ENCODE peak calls at places on chromosome 16, in ten cellular contexts. One of them, this sample, is unnamed.

GRCh38 chr16:5903153-5903552 is 805.6 kb upstream of the EEF2KMT start:
- DNase-seq in activated T-cell treated with anti-CD3 and anti-CD28 coated beads, Interleukin-2, amount 50 U/mL, for 1 hour: no peak
- DNase-seq in EL: no peak
- DNase-seq in ELF-1: no peak
- DNase-seq in globus pallidus: no peak
- DNase-seq in stimulated activated CD8-positive, alpha-beta memory T cell treated with anti-CD3 and anti-CD28 coated beads, Interleukin-12 subunit alpha, Interleukin-12 subunit beta, amount 100 ng/mL, for 1 hour: no peak
- DNase-seq in RWPE1: no peak
- DNase-seq in iris pigment epithelial cell: peak
- DNase-seq in left ventricle myocardium superior: no peak
- DNase-seq in astrocyte of the cerebellum: no peak
- DNase-seq in this sample: no peak

GRCh38 chr16:47732122-47732805 is 271.1 kb downstream of the PHKB start:
- DNase-seq in activated T-cell treated with anti-CD3 and anti-CD28 coated beads, Interleukin-2, amount 50 U/mL, for 1 hour: no peak
- DNase-seq in EL: peak
- DNase-seq in ELF-1: no peak
- DNase-seq in globus pallidus: no peak
- DNase-seq in stimulated activated CD8-positive, alpha-beta memory T cell treated with anti-CD3 and anti-CD28 coated beads, Interleukin-12 subunit alpha, Interleukin-12 subunit beta, amount 100 ng/mL, for 1 hour: no peak
- DNase-seq in RWPE1: peak
- DNase-seq in iris pigment epithelial cell: peak
- DNase-seq in left ventricle myocardium superior: no peak
- DNase-seq in astrocyte of the cerebellum: peak
- DNase-seq in this sample: no peak

GRCh38 chr16:47731252-47731651 is 270.1 kb downstream of the PHKB start:
- DNase-seq in activated T-cell treated with anti-CD3 and anti-CD28 coated beads, Interleukin-2, amount 50 U/mL, for 1 hour: no peak
- DNase-seq in EL: peak
- DNase-seq in ELF-1: no peak
- DNase-seq in globus pallidus: no peak
- DNase-seq in stimulated activated CD8-positive, alpha-beta memory T cell treated with anti-CD3 and anti-CD28 coated beads, Interleukin-12 subunit alpha, Interleukin-12 subunit beta, amount 100 ng/mL, for 1 hour: no peak
- DNase-seq in RWPE1: no peak
- DNase-seq in iris pigment epithelial cell: peak
- DNase-seq in left ventricle myocardium superior: no peak
- DNase-seq in astrocyte of the cerebellum: peak
- DNase-seq in this sample: no peak

GRCh38 chr16:72051818-72052217 is 2.5 kb upstream of the HP start:
- DNase-seq in activated T-cell treated with anti-CD3 and anti-CD28 coated beads, Interleukin-2, amount 50 U/mL, for 1 hour: no peak
- DNase-seq in EL: no peak
- DNase-seq in ELF-1: no peak
- DNase-seq in globus pallidus: no peak
- DNase-seq in stimulated activated CD8-positive, alpha-beta memory T cell treated with anti-CD3 and anti-CD28 coated beads, Interleukin-12 subunit alpha, Interleukin-12 subunit beta, amount 100 ng/mL, for 1 hour: no peak
- DNase-seq in RWPE1: no peak
- DNase-seq in iris pigment epithelial cell: no peak
- DNase-seq in left ventricle myocardium superior: no peak
- DNase-seq in astrocyte of the cerebellum: no peak
- DNase-seq in this sample: no peak

GRCh38 chr16:67190041-67190440 is at the start of gene EXOC3L1:
- DNase-seq in activated T-cell treated with anti-CD3 and anti-CD28 coated beads, Interleukin-2, amount 50 U/mL, for 1 hour: no peak
- DNase-seq in EL: no peak
- DNase-seq in ELF-1: no peak
- DNase-seq in globus pallidus: no peak
- DNase-seq in stimulated activated CD8-positive, alpha-beta memory T cell treated with anti-CD3 and anti-CD28 coated beads, Interleukin-12 subunit alpha, Interleukin-12 subunit beta, amount 100 ng/mL, for 1 hour: no peak
- DNase-seq in RWPE1: no peak
- DNase-seq in iris pigment epithelial cell: no peak
- DNase-seq in left ventricle myocardium superior: no peak
- DNase-seq in astrocyte of the cerebellum: no peak
- DNase-seq in this sample: no peak

GRCh38 chr16:20181386-20181785 is 107.7 kb upstream of the GPR139 start:
- DNase-seq in activated T-cell treated with anti-CD3 and anti-CD28 coated beads, Interleukin-2, amount 50 U/mL, for 1 hour: no peak
- DNase-seq in EL: no peak
- DNase-seq in ELF-1: no peak
- DNase-seq in globus pallidus: no peak
- DNase-seq in stimulated activated CD8-positive, alpha-beta memory T cell treated with anti-CD3 and anti-CD28 coated beads, Interleukin-12 subunit alpha, Interleukin-12 subunit beta, amount 100 ng/mL, for 1 hour: no peak
- DNase-seq in RWPE1: no peak
- DNase-seq in iris pigment epithelial cell: no peak
- DNase-seq in left ventricle myocardium superior: no peak
- DNase-seq in astrocyte of the cerebellum: no peak
- DNase-seq in this sample: no peak

GRCh38 chr16:339680-340079 is 12.8 kb downstream of the AXIN1 start:
- DNase-seq in activated T-cell treated with anti-CD3 and anti-CD28 coated beads, Interleukin-2, amount 50 U/mL, for 1 hour: no peak
- DNase-seq in EL: no peak
- DNase-seq in ELF-1: no peak
- DNase-seq in globus pallidus: no peak
- DNase-seq in stimulated activated CD8-positive, alpha-beta memory T cell treated with anti-CD3 and anti-CD28 coated beads, Interleukin-12 subunit alpha, Interleukin-12 subunit beta, amount 100 ng/mL, for 1 hour: no peak
- DNase-seq in RWPE1: no peak
- DNase-seq in iris pigment epithelial cell: no peak
- DNase-seq in left ventricle myocardium superior: no peak
- DNase-seq in astrocyte of the cerebellum: no peak
- DNase-seq in this sample: no peak

GRCh38 chr16:50395763-50396710 is 27.2 kb upstream of the BRD7 start:
- DNase-seq in activated T-cell treated with anti-CD3 and anti-CD28 coated beads, Interleukin-2, amount 50 U/mL, for 1 hour: no peak
- DNase-seq in EL: no peak
- DNase-seq in ELF-1: no peak
- DNase-seq in globus pallidus: no peak
- DNase-seq in stimulated activated CD8-positive, alpha-beta memory T cell treated with anti-CD3 and anti-CD28 coated beads, Interleukin-12 subunit alpha, Interleukin-12 subunit beta, amount 100 ng/mL, for 1 hour: no peak
- DNase-seq in RWPE1: no peak
- DNase-seq in iris pigment epithelial cell: no peak
- DNase-seq in left ventricle myocardium superior: no peak
- DNase-seq in astrocyte of the cerebellum: no peak
- DNase-seq in this sample: no peak

GRCh38 chr16:55678061-55678935 is 22.5 kb downstream of the SLC6A2 start:
- DNase-seq in activated T-cell treated with anti-CD3 and anti-CD28 coated beads, Interleukin-2, amount 50 U/mL, for 1 hour: no peak
- DNase-seq in EL: no peak
- DNase-seq in ELF-1: no peak
- DNase-seq in globus pallidus: peak
- DNase-seq in stimulated activated CD8-positive, alpha-beta memory T cell treated with anti-CD3 and anti-CD28 coated beads, Interleukin-12 subunit alpha, Interleukin-12 subunit beta, amount 100 ng/mL, for 1 hour: no peak
- DNase-seq in RWPE1: no peak
- DNase-seq in iris pigment epithelial cell: no peak
- DNase-seq in left ventricle myocardium superior: no peak
- DNase-seq in astrocyte of the cerebellum: no peak
- DNase-seq in this sample: no peak

GRCh38 chr16:4057439-4057877 is 58.8 kb downstream of the ADCY9 start:
- DNase-seq in activated T-cell treated with anti-CD3 and anti-CD28 coated beads, Interleukin-2, amount 50 U/mL, for 1 hour: no peak
- DNase-seq in EL: peak
- DNase-seq in ELF-1: no peak
- DNase-seq in globus pallidus: no peak
- DNase-seq in stimulated activated CD8-positive, alpha-beta memory T cell treated with anti-CD3 and anti-CD28 coated beads, Interleukin-12 subunit alpha, Interleukin-12 subunit beta, amount 100 ng/mL, for 1 hour: no peak
- DNase-seq in RWPE1: no peak
- DNase-seq in iris pigment epithelial cell: no peak
- DNase-seq in left ventricle myocardium superior: no peak
- DNase-seq in astrocyte of the cerebellum: no peak
- DNase-seq in this sample: no peak

GRCh38 chr16:15765880-15766279 is 90.9 kb downstream of the MYH11 start:
- DNase-seq in activated T-cell treated with anti-CD3 and anti-CD28 coated beads, Interleukin-2, amount 50 U/mL, for 1 hour: no peak
- DNase-seq in EL: peak
- DNase-seq in ELF-1: peak
- DNase-seq in globus pallidus: peak
- DNase-seq in stimulated activated CD8-positive, alpha-beta memory T cell treated with anti-CD3 and anti-CD28 coated beads, Interleukin-12 subunit alpha, Interleukin-12 subunit beta, amount 100 ng/mL, for 1 hour: peak
- DNase-seq in RWPE1: peak
- DNase-seq in iris pigment epithelial cell: peak
- DNase-seq in left ventricle myocardium superior: no peak
- DNase-seq in astrocyte of the cerebellum: no peak
- DNase-seq in this sample: peak

GRCh38 chr16:13873835-13874438 is 46.0 kb upstream of the ERCC4 start:
- DNase-seq in activated T-cell treated with anti-CD3 and anti-CD28 coated beads, Interleukin-2, amount 50 U/mL, for 1 hour: no peak
- DNase-seq in EL: peak
- DNase-seq in ELF-1: peak
- DNase-seq in globus pallidus: peak
- DNase-seq in stimulated activated CD8-positive, alpha-beta memory T cell treated with anti-CD3 and anti-CD28 coated beads, Interleukin-12 subunit alpha, Interleukin-12 subunit beta, amount 100 ng/mL, for 1 hour: no peak
- DNase-seq in RWPE1: peak
- DNase-seq in iris pigment epithelial cell: peak
- DNase-seq in left ventricle myocardium superior: no peak
- DNase-seq in astrocyte of the cerebellum: peak
- DNase-seq in this sample: peak